ENCODE peak calls at places on chromosomes 16 and 17, in five cellular contexts. One of them, this sample, is unnamed.

GRCh38 chr17:35684046-35684802 is 47.2 kb upstream of the RASL10B start:
- DNase-seq in stimulated activated CD8-positive, alpha-beta memory T cell treated with anti-CD3 and anti-CD28 coated beads, Interleukin-4, amount 100 ng/mL, for 4 hours: no peak
- DNase-seq in cardiac fibroblast: peak
- DNase-seq in tibial artery: no peak
- DNase-seq in hypothalamus: no peak
- DNase-seq in this sample: no peak

GRCh38 chr17:41377546-41377945 is 4.6 kb downstream of the KRT34 start:
- DNase-seq in stimulated activated CD8-positive, alpha-beta memory T cell treated with anti-CD3 and anti-CD28 coated beads, Interleukin-4, amount 100 ng/mL, for 4 hours: no peak
- DNase-seq in cardiac fibroblast: no peak
- DNase-seq in tibial artery: no peak
- DNase-seq in hypothalamus: no peak
- DNase-seq in this sample: no peak

GRCh38 chr17:77328823-77329740 is 188.3 kb downstream of the SEC14L1 start:
- DNase-seq in stimulated activated CD8-positive, alpha-beta memory T cell treated with anti-CD3 and anti-CD28 coated beads, Interleukin-4, amount 100 ng/mL, for 4 hours: no peak
- DNase-seq in cardiac fibroblast: no peak
- DNase-seq in tibial artery: peak
- DNase-seq in hypothalamus: no peak
- DNase-seq in this sample: no peak

GRCh38 chr16:85612801-85613608 is at the start of gene GSE1:
- DNase-seq in stimulated activated CD8-positive, alpha-beta memory T cell treated with anti-CD3 and anti-CD28 coated beads, Interleukin-4, amount 100 ng/mL, for 4 hours: no peak
- DNase-seq in cardiac fibroblast: peak
- DNase-seq in tibial artery: peak
- DNase-seq in hypothalamus: peak
- DNase-seq in this sample: no peak

GRCh38 chr16:3059723-3060242 is 5.7 kb upstream of the IL32 start:
- DNase-seq in stimulated activated CD8-positive, alpha-beta memory T cell treated with anti-CD3 and anti-CD28 coated beads, Interleukin-4, amount 100 ng/mL, for 4 hours: no peak
- DNase-seq in cardiac fibroblast: no peak
- DNase-seq in tibial artery: no peak
- DNase-seq in hypothalamus: no peak
- DNase-seq in this sample: no peak

GRCh38 chr16:84502581-84502980 is 1.9 kb downstream of the MEAK7 start:
- DNase-seq in stimulated activated CD8-positive, alpha-beta memory T cell treated with anti-CD3 and anti-CD28 coated beads, Interleukin-4, amount 100 ng/mL, for 4 hours: no peak
- DNase-seq in cardiac fibroblast: no peak
- DNase-seq in tibial artery: peak
- DNase-seq in hypothalamus: no peak
- DNase-seq in this sample: no peak

GRCh38 chr17:14354807-14355206 is 53.9 kb downstream of the HS3ST3B1 start:
- DNase-seq in stimulated activated CD8-positive, alpha-beta memory T cell treated with anti-CD3 and anti-CD28 coated beads, Interleukin-4, amount 100 ng/mL, for 4 hours: no peak
- DNase-seq in cardiac fibroblast: no peak
- DNase-seq in tibial artery: no peak
- DNase-seq in hypothalamus: no peak
- DNase-seq in this sample: no peak

GRCh38 chr17:61605692-61606091 is 14.7 kb upstream of the NACA2 start:
- DNase-seq in stimulated activated CD8-positive, alpha-beta memory T cell treated with anti-CD3 and anti-CD28 coated beads, Interleukin-4, amount 100 ng/mL, for 4 hours: no peak
- DNase-seq in cardiac fibroblast: no peak
- DNase-seq in tibial artery: no peak
- DNase-seq in hypothalamus: no peak
- DNase-seq in this sample: no peak

GRCh38 chr16:17396762-17397498 is 73.8 kb downstream of the XYLT1 start:
- DNase-seq in stimulated activated CD8-positive, alpha-beta memory T cell treated with anti-CD3 and anti-CD28 coated beads, Interleukin-4, amount 100 ng/mL, for 4 hours: no peak
- DNase-seq in cardiac fibroblast: peak
- DNase-seq in tibial artery: peak
- DNase-seq in hypothalamus: no peak
- DNase-seq in this sample: no peak

GRCh38 chr16:66099261-66099660 is 267.2 kb upstream of the CDH5 start:
- DNase-seq in stimulated activated CD8-positive, alpha-beta memory T cell treated with anti-CD3 and anti-CD28 coated beads, Interleukin-4, amount 100 ng/mL, for 4 hours: no peak
- DNase-seq in cardiac fibroblast: no peak
- DNase-seq in tibial artery: no peak
- DNase-seq in hypothalamus: no peak
- DNase-seq in this sample: no peak

GRCh38 chr16:25063102-25063501 is 47.9 kb upstream of the ARHGAP17 start:
- DNase-seq in stimulated activated CD8-positive, alpha-beta memory T cell treated with anti-CD3 and anti-CD28 coated beads, Interleukin-4, amount 100 ng/mL, for 4 hours: no peak
- DNase-seq in cardiac fibroblast: no peak
- DNase-seq in tibial artery: no peak
- DNase-seq in hypothalamus: no peak
- DNase-seq in this sample: no peak

GRCh38 chr17:28760561-28760960 is 16.8 kb downstream of the TRAF4 start:
- DNase-seq in stimulated activated CD8-positive, alpha-beta memory T cell treated with anti-CD3 and anti-CD28 coated beads, Interleukin-4, amount 100 ng/mL, for 4 hours: no peak
- DNase-seq in cardiac fibroblast: no peak
- DNase-seq in tibial artery: peak
- DNase-seq in hypothalamus: peak
- DNase-seq in this sample: no peak

GRCh38 chr17:2369551-2370210 is 31.2 kb downstream of the MNT start:
- DNase-seq in stimulated activated CD8-positive, alpha-beta memory T cell treated with anti-CD3 and anti-CD28 coated beads, Interleukin-4, amount 100 ng/mL, for 4 hours: no peak
- DNase-seq in cardiac fibroblast: peak
- DNase-seq in tibial artery: no peak
- DNase-seq in hypothalamus: no peak
- DNase-seq in this sample: no peak

GRCh38 chr16:89523680-89524344 is 15.6 kb downstream of the SPG7 start:
- DNase-seq in stimulated activated CD8-positive, alpha-beta memory T cell treated with anti-CD3 and anti-CD28 coated beads, Interleukin-4, amount 100 ng/mL, for 4 hours: no peak
- DNase-seq in cardiac fibroblast: no peak
- DNase-seq in tibial artery: no peak
- DNase-seq in hypothalamus: no peak
- DNase-seq in this sample: no peak

GRCh38 chr16:23025692-23026305 is 123.5 kb downstream of the USP31 start:
- DNase-seq in stimulated activated CD8-positive, alpha-beta memory T cell treated with anti-CD3 and anti-CD28 coated beads, Interleukin-4, amount 100 ng/mL, for 4 hours: no peak
- DNase-seq in cardiac fibroblast: no peak
- DNase-seq in tibial artery: no peak
- DNase-seq in hypothalamus: no peak
- DNase-seq in this sample: no peak

GRCh38 chr16:57349212-57350031 is 9.2 kb upstream of the CCL22 start:
- DNase-seq in stimulated activated CD8-positive, alpha-beta memory T cell treated with anti-CD3 and anti-CD28 coated beads, Interleukin-4, amount 100 ng/mL, for 4 hours: no peak
- DNase-seq in cardiac fibroblast: no peak
- DNase-seq in tibial artery: no peak
- DNase-seq in hypothalamus: no peak
- DNase-seq in this sample: no peak

GRCh38 chr16:65667013-65667578 is 545.2 kb upstream of the CDH11 start:
- DNase-seq in stimulated activated CD8-positive, alpha-beta memory T cell treated with anti-CD3 and anti-CD28 coated beads, Interleukin-4, amount 100 ng/mL, for 4 hours: no peak
- DNase-seq in cardiac fibroblast: peak
- DNase-seq in tibial artery: no peak
- DNase-seq in hypothalamus: no peak
- DNase-seq in this sample: peak

GRCh38 chr17:64355536-64356303 is 34.9 kb downstream of the PECAM1 start:
- DNase-seq in stimulated activated CD8-positive, alpha-beta memory T cell treated with anti-CD3 and anti-CD28 coated beads, Interleukin-4, amount 100 ng/mL, for 4 hours: no peak
- DNase-seq in cardiac fibroblast: peak
- DNase-seq in tibial artery: peak
- DNase-seq in hypothalamus: no peak
- DNase-seq in this sample: no peak

GRCh38 chr17:13601776-13602551 is at the start of gene HS3ST3A1:
- DNase-seq in stimulated activated CD8-positive, alpha-beta memory T cell treated with anti-CD3 and anti-CD28 coated beads, Interleukin-4, amount 100 ng/mL, for 4 hours: no peak
- DNase-seq in cardiac fibroblast: peak
- DNase-seq in tibial artery: no peak
- DNase-seq in hypothalamus: no peak
- DNase-seq in this sample: peak

GRCh38 chr17:4806770-4807533 is at the start of gene PLD2:
- DNase-seq in stimulated activated CD8-positive, alpha-beta memory T cell treated with anti-CD3 and anti-CD28 coated beads, Interleukin-4, amount 100 ng/mL, for 4 hours: peak
- DNase-seq in cardiac fibroblast: peak
- DNase-seq in tibial artery: peak
- DNase-seq in hypothalamus: peak
- DNase-seq in this sample: peak

GRCh38 chr16:89195521-89196171 is 4.7 kb downstream of the SLC22A31 start:
- DNase-seq in stimulated activated CD8-positive, alpha-beta memory T cell treated with anti-CD3 and anti-CD28 coated beads, Interleukin-4, amount 100 ng/mL, for 4 hours: no peak
- DNase-seq in cardiac fibroblast: no peak
- DNase-seq in tibial artery: no peak
- DNase-seq in hypothalamus: no peak
- DNase-seq in this sample: no peak

GRCh38 chr17:8965394-8966168 is at the start of gene PIK3R5:
- DNase-seq in stimulated activated CD8-positive, alpha-beta memory T cell treated with anti-CD3 and anti-CD28 coated beads, Interleukin-4, amount 100 ng/mL, for 4 hours: peak
- DNase-seq in cardiac fibroblast: no peak
- DNase-seq in tibial artery: peak
- DNase-seq in hypothalamus: no peak
- DNase-seq in this sample: peak

GRCh38 chr17:37305406-37305905 is 70.3 kb upstream of the C17orf78 start:
- DNase-seq in stimulated activated CD8-positive, alpha-beta memory T cell treated with anti-CD3 and anti-CD28 coated beads, Interleukin-4, amount 100 ng/mL, for 4 hours: no peak
- DNase-seq in cardiac fibroblast: no peak
- DNase-seq in tibial artery: no peak
- DNase-seq in hypothalamus: no peak
- DNase-seq in this sample: no peak

GRCh38 chr16:71927383-71927782 is 32.1 kb downstream of the IST1 start:
- DNase-seq in stimulated activated CD8-positive, alpha-beta memory T cell treated with anti-CD3 and anti-CD28 coated beads, Interleukin-4, amount 100 ng/mL, for 4 hours: no peak
- DNase-seq in cardiac fibroblast: peak
- DNase-seq in tibial artery: no peak
- DNase-seq in hypothalamus: peak
- DNase-seq in this sample: peak

GRCh38 chr17:49997256-49997735 is 2.3 kb upstream of the DLX3 start:
- DNase-seq in stimulated activated CD8-positive, alpha-beta memory T cell treated with anti-CD3 and anti-CD28 coated beads, Interleukin-4, amount 100 ng/mL, for 4 hours: no peak
- DNase-seq in cardiac fibroblast: no peak
- DNase-seq in tibial artery: no peak
- DNase-seq in hypothalamus: no peak
- DNase-seq in this sample: no peak

GRCh38 chr16:1723450-1724147 is 17.6 kb downstream of the MAPK8IP3 start:
- DNase-seq in stimulated activated CD8-positive, alpha-beta memory T cell treated with anti-CD3 and anti-CD28 coated beads, Interleukin-4, amount 100 ng/mL, for 4 hours: no peak
- DNase-seq in cardiac fibroblast: peak
- DNase-seq in tibial artery: no peak
- DNase-seq in hypothalamus: peak
- DNase-seq in this sample: no peak

GRCh38 chr16:70642633-70643032 is 3.7 kb upstream of the IL34 start:
- DNase-seq in stimulated activated CD8-positive, alpha-beta memory T cell treated with anti-CD3 and anti-CD28 coated beads, Interleukin-4, amount 100 ng/mL, for 4 hours: no peak
- DNase-seq in cardiac fibroblast: no peak
- DNase-seq in tibial artery: no peak
- DNase-seq in hypothalamus: no peak
- DNase-seq in this sample: no peak

GRCh38 chr16:67244387-67245188 is 2.7 kb downstream of the FHOD1 start:
- DNase-seq in stimulated activated CD8-positive, alpha-beta memory T cell treated with anti-CD3 and anti-CD28 coated beads, Interleukin-4, amount 100 ng/mL, for 4 hours: peak
- DNase-seq in cardiac fibroblast: peak
- DNase-seq in tibial artery: peak
- DNase-seq in hypothalamus: peak
- DNase-seq in this sample: no peak

GRCh38 chr17:78962345-78962983 is 17.3 kb downstream of the LGALS3BP start:
- DNase-seq in stimulated activated CD8-positive, alpha-beta memory T cell treated with anti-CD3 and anti-CD28 coated beads, Interleukin-4, amount 100 ng/mL, for 4 hours: no peak
- DNase-seq in cardiac fibroblast: no peak
- DNase-seq in tibial artery: no peak
- DNase-seq in hypothalamus: no peak
- DNase-seq in this sample: no peak